ENCODE peak calls at places on chromosomes 11 and 22, in five cellular contexts. O is upper lobe of right lung, G is body of pancreas, L is Karpas-422, W is lower leg skin. T is an unnamed sample.

GRCh38 chr22:44092636-44093220 is 68.6 kb downstream of the PARVB start:
- DNase-seq in L (no peak), G (no peak), O (no peak), W (no peak), T (no peak)

GRCh38 chr11:130781906-130782305 is 134.4 kb downstream of the SNX19 start:
- DNase-seq in L (no peak), O (no peak), G (no peak), W (no peak), T (no peak)

GRCh38 chr11:108193725-108194124 is 28.7 kb downstream of the NPAT start:
- DNase-seq in O (no peak), W (no peak), G (no peak), L (no peak), T (no peak)

GRCh38 chr11:134654161-134654915 is 242.3 kb upstream of the B3GAT1 start:
- DNase-seq in G (no peak), W (peak), O (peak), L (no peak), T (no peak)

GRCh38 chr11:109644158-109644557 is 222.2 kb downstream of the C11orf87 start:
- DNase-seq in L (no peak), G (peak), W (no peak), O (no peak), T (no peak)

GRCh38 chr11:7538023-7538422 is 24.2 kb downstream of the PPFIBP2 start:
- DNase-seq in O (no peak), G (no peak), L (no peak), W (peak), T (no peak)

GRCh38 chr11:33479216-33479615 is 221.4 kb downstream of the C11orf91 start:
- DNase-seq in G (no peak), W (no peak), L (no peak), O (no peak), T (no peak)

GRCh38 chr11:91921974-91922373 is 302.6 kb upstream of the FAT3 start:
- DNase-seq in L (no peak), O (no peak), W (no peak), G (no peak), T (no peak)

GRCh38 chr22:24930678-24931077 is 15.8 kb downstream of the LHFPL7 start:
- DNase-seq in W (no peak), G (no peak), L (no peak), O (no peak), T (no peak)

GRCh38 chr11:120135838-120136237 is 2.1 kb downstream of the TRIM29 start:
- DNase-seq in G (peak), O (peak), W (no peak), L (no peak), T (no peak)

GRCh38 chr11:35166369-35167360 is 27.7 kb downstream of the CD44 start:
- DNase-seq in W (no peak), G (no peak), O (no peak), L (no peak), T (no peak)

GRCh38 chr11:76329084-76329648 is 51.8 kb downstream of the THAP12 start:
- DNase-seq in L (no peak), O (no peak), W (peak), G (no peak), T (no peak)

GRCh38 chr22:34950480-34950879 is 115.5 kb upstream of the ISX start:
- DNase-seq in G (no peak), O (no peak), L (no peak), W (no peak), T (no peak)

GRCh38 chr11:7537260-7537659 is 23.5 kb downstream of the PPFIBP2 start:
- DNase-seq in W (peak), L (no peak), O (no peak), G (no peak), T (no peak)

GRCh38 chr11:78860720-78861422 is 286.2 kb upstream of the NARS2 start:
- DNase-seq in W (no peak), L (peak), O (no peak), G (no peak), T (no peak)

GRCh38 chr11:69840371-69841169 is 21.4 kb upstream of the FGF3 start:
- DNase-seq in L (no peak), O (no peak), G (peak), W (peak), T (no peak)

GRCh38 chr11:110497204-110497987 is 67.6 kb downstream of the FDX1 start:
- DNase-seq in G (no peak), L (no peak), W (peak), O (no peak), T (no peak)

GRCh38 chr22:17233348-17234043 is 14.3 kb upstream of the ADA2 start:
- DNase-seq in L (no peak), W (no peak), O (no peak), G (no peak), T (no peak)

GRCh38 chr22:30453731-30454510 is 17.9 kb downstream of the SEC14L3 start:
- DNase-seq in G (peak), L (peak), O (peak), W (no peak), T (no peak)

GRCh38 chr22:36443198-36443770 is 38.2 kb downstream of the TXN2 start:
- DNase-seq in G (no peak), L (no peak), O (no peak), W (no peak), T (no peak)

GRCh38 chr11:43687120-43687791 is 6.7 kb downstream of the HSD17B12 start:
- DNase-seq in W (no peak), O (peak), G (no peak), L (no peak), T (no peak)

GRCh38 chr11:94767701-94768601 is at the start of gene AMOTL1:
- DNase-seq in G (peak), O (peak), L (no peak), W (peak), T (no peak)

GRCh38 chr11:3052109-3052479 is 5.1 kb downstream of the CARS1 start:
- DNase-seq in O (no peak), G (peak), W (no peak), L (peak), T (no peak)

GRCh38 chr11:86625981-86626380 is 46.4 kb downstream of the ME3 start:
- DNase-seq in L (no peak), O (no peak), G (no peak), W (no peak), T (no peak)

GRCh38 chr11:112216591-112217105 is 9.6 kb upstream of the PTS start:
- DNase-seq in L (no peak), G (no peak), W (no peak), O (no peak), T (no peak)

GRCh38 chr11:62245271-62245753 is 3.3 kb downstream of the SCGB1D2 start:
- DNase-seq in O (no peak), L (peak), W (peak), G (no peak), T (no peak)

GRCh38 chr22:50620861-50621490 is 7.0 kb downstream of the ARSA start:
- DNase-seq in L (peak), O (peak), G (no peak), W (no peak), T (peak)

GRCh38 chr22:37109242-37109917 is at the start of gene TMPRSS6:
- DNase-seq in O (no peak), W (no peak), G (peak), L (peak), T (no peak)

DNA sequence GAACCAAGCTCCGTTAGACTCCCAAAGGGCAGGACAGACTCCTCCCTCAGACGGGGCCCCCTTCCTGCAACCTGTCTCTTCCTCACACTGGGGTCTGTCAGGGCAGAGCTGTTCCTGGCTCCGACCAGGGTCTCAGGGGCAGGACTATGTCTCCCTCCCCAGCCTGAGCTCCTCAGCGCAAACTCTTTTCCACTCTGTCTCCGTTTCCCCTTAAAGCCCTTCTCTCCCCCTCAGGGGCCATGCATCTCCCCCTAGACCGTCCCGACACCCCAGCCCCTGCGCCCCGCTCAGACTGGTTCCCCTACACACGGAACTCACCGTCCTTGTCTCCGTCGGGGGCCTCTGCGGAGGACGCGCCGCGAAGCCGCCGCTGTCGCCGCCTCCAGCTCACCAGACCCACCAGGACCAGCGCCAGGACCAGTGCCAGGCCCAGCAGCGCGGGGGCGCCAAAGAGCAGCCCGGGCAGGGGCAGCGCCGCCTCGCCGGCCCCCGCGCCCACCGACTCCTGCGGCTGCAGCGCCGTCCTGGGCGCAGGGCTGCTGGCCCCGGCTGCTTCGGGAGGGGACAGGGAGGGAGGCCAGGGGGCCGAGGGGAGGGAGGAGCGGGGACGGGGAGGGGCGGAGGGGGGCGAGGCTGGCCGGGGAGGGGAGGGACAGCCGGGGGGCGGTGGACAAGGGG is 684 bp downstream of the TNFRSF13C start:
- DNase-seq in G (peak), W (peak), O (peak), L (peak), T (peak)
- H3K4me3 ChIP-seq in G (no peak), W (no peak), O (peak), L (peak), T (peak)

DNA sequence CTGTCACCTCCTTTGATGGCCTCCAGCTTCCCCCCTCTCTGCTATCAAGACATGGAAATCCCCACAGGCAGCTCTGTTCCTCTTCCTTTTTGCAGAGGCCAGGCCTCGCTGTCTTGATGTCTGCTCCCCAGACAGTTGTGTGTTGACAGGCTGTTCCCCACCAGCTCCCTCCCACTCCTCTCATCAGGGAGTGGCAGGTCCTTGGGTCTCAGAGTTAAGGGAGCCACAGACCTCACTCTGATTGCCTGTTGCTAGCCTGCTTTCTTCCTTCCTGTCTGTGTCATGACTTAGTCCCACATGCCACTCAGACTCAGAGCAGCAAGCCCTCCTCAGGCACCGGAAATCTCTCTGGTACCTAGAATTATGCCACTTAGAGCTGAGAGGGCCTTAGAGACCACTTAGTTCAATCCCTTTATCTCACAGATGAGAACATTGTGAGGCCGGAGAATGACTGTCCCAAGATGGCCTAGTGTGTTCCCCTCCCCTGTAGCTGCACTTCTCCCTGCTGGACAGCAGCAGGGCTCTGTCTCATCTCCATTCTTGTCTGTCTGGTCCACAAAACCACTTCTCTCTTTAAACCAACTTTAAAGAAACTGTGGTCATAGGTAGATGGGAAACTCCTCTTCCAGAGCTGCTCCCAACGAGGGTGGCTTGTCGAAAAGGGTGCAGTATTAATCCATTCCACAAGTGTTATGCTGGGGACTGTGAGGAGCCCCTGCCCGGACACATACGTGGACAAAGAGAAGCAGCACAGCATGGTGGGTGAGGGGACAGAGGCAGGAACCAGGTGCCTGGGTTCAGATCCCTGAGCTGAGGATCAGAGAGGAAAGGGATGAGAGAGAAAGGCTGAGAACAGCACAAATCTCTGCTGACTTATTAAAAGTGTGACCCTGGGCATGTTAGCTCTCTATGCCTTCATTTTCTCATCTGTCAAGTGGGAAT is 4.2 kb downstream of the AMPD3 start:
- DNase-seq in O (no peak), G (no peak), L (peak), W (peak), T (peak)
- H3K4me3 ChIP-seq in O (no peak), G (no peak), L (peak), W (no peak), T (peak)

GRCh38 chr22:46693634-46694422 is 44.2 kb downstream of the CERK start:
- DNase-seq in O (no peak), W (no peak), G (no peak), L (no peak), T (no peak)

GRCh38 chr22:46694423-46695170 is 43.5 kb downstream of the CERK start:
- DNase-seq in W (no peak), O (no peak), G (no peak), L (no peak), T (no peak)

GRCh38 chr22:46690146-46690545 is 47.9 kb downstream of the CERK start:
- DNase-seq in G (no peak), L (no peak), O (no peak), W (no peak), T (no peak)

GRCh38 chr22:46688949-46689348 is 49.1 kb downstream of the CERK start:
- DNase-seq in O (no peak), G (no peak), W (no peak), L (no peak), T (no peak)

GRCh38 chr22:46691571-46691970 is 46.5 kb downstream of the CERK start:
- DNase-seq in L (no peak), W (no peak), O (no peak), G (no peak), T (no peak)
- H3K4me3 ChIP-seq in L (no peak), W (no peak), O (no peak), G (no peak), T (no peak)

DNA sequence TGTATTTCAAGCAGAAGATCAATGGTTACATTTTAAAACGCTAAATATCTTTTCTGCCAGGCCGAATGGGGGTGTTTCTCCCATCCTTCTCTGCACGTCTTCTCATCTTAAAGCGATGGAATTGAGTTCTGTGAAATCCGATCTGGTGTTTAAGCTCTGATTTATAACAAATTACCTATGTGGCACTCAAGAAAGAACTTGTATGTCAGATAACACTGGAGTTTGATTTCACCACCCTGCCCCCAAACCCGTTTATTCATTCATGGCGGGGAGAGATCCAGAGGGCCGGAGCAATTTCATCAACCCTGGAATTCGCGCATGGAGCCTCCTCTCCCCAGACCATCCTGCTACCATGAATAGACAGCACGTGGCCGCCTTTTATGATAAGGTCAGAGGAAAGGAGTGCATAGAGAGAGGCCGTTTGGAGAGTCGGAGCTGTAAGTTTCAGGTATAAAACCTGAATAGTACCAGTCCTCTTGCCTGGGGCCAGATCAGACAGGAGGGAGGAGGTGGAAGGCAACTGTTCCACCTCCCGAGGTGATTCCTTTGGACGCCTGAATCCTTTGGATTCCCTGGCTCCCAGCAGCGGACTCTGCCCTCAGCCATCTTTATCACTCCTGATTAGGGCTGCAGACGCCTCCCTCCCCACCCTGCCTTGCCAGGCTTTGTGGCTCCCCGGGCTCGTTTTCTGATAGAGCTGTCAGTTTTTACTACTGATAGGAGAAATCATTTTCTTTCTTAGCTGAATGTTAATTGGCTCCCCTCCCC is 27.3 kb upstream of the NFAM1 start:
- DNase-seq in W (no peak), G (no peak), O (no peak), L (no peak), T (no peak)
- H3K4me3 ChIP-seq in W (no peak), G (no peak), O (no peak), L (no peak), T (no peak)

GRCh38 chr11:36469881-36470802 is 39.9 kb downstream of the TRAF6 start:
- DNase-seq in G (no peak), W (no peak), O (no peak), L (no peak), T (no peak)
- H3K4me3 ChIP-seq in G (no peak), W (no peak), O (no peak), L (no peak), T (no peak)

T was measured in CD8-positive, alpha-beta memory T cell.